ENCODE peak calls at places on chromosomes 16 and 17, in five cellular contexts. Q is EL, T is OCI-M1, R is coronary artery, Y is iPS-NIHi11. Z is an unnamed sample.

GRCh38 chr16:49350265-49351103 is 23.1 kb upstream of the C16orf78 start:
- DNase-seq in Q (peak; percentile 45), T (peak; percentile 41), R (no peak), Y (peak; percentile 83), Z (peak; percentile 65)

GRCh38 chr16:5928476-5929055 is 831.0 kb upstream of the EEF2KMT start:
- DNase-seq in Q (no peak), T (no peak), R (no peak), Y (peak; percentile 56), Z (no peak)

GRCh38 chr17:75506888-75507287 is 8.4 kb downstream of the CASKIN2 start:
- DNase-seq in Q (no peak), T (no peak), R (no peak), Y (no peak), Z (no peak)

GRCh38 chr16:3879258-3879886 is 1.1 kb downstream of the CREBBP start:
- DNase-seq in Q (no peak), T (peak; percentile 37), R (peak; percentile 77), Y (no peak), Z (peak; percentile 33)

GRCh38 chr16:85733839-85734170 is 17.1 kb downstream of the C16orf74 start:
- DNase-seq in Q (peak; percentile 42), T (no peak), R (no peak), Y (peak; percentile 93), Z (no peak)

GRCh38 chr16:22188595-22189442 is 17.3 kb upstream of the EEF2K start:
- DNase-seq in Q (peak; percentile 89), T (peak; percentile 87), R (peak; percentile 83), Y (peak; percentile 57), Z (peak; percentile 72)

GRCh38 chr17:81329927-81330883 is 35.1 kb upstream of the SLC38A10 start:
- DNase-seq in Q (no peak), T (peak; percentile 16), R (no peak), Y (no peak), Z (peak; percentile 70)

GRCh38 chr17:43931062-43931571 is 11.2 kb downstream of the PPY start:
- DNase-seq in Q (no peak), T (no peak), R (no peak), Y (no peak), Z (no peak)

GRCh38 chr17:5585814-5586558 is 1.7 kb upstream of the NLRP1 start:
- DNase-seq in Q (peak; percentile 35), T (no peak), R (no peak), Y (peak; percentile 25), Z (no peak)

GRCh38 chr16:48099455-48099854 is 56.3 kb downstream of the ABCC12 start:
- DNase-seq in Q (peak; percentile 17), T (no peak), R (no peak), Y (peak; percentile 44), Z (peak; percentile 30)

GRCh38 chr17:82901356-82901755 is 61.5 kb upstream of the ZNF750 start:
- DNase-seq in Q (no peak), T (no peak), R (no peak), Y (no peak), Z (no peak)

GRCh38 chr17:82053130-82053529 is 1.4 kb downstream of the GPS1 start:
- DNase-seq in Q (no peak), T (no peak), R (no peak), Y (no peak), Z (no peak)

GRCh38 chr17:31788956-31789355 is 70.1 kb downstream of the COPRS start:
- DNase-seq in Q (peak; percentile 71), T (no peak), R (no peak), Y (no peak), Z (no peak)

Z was measured in BE2C.